ENCODE peak calls at places on chromosomes 11 and 22, in five cellular contexts. G, V, E, N and T are unnamed samples.

GRCh38 chr11:119572481-119573424 is 149.8 kb upstream of the THY1 start:
- DNase-seq in G (no peak), V (no peak), E (no peak), N (no peak), T (no peak)

GRCh38 chr11:85855341-85855656 is at the start of gene CCDC83:
- DNase-seq in G (no peak), V (no peak), E (no peak), N (no peak), T (no peak)

GRCh38 chr11:70141490-70142014 is 61.5 kb upstream of the FADD start:
- DNase-seq in G (peak; percentile 82), V (peak; percentile 58), E (no peak), N (no peak), T (no peak)

GRCh38 chr11:61659413-61660196 is 20.6 kb upstream of the DAGLA start:
- DNase-seq in G (no peak), V (no peak), E (no peak), N (no peak), T (no peak)

GRCh38 chr22:32858957-32859356 is 57.5 kb downstream of the TIMP3 start:
- DNase-seq in G (no peak), V (no peak), E (no peak), N (no peak), T (no peak)

GRCh38 chr11:35943761-35944502 is at the start of gene LDLRAD3:
- DNase-seq in G (peak; percentile 88), V (peak; percentile 50), E (no peak), N (peak; percentile 5), T (peak; percentile 50)

GRCh38 chr22:43487311-43488030 is 75.7 kb downstream of the MPPED1 start:
- DNase-seq in G (no peak), V (no peak), E (no peak), N (no peak), T (no peak)

GRCh38 chr22:22882033-22882717 is 5.4 kb upstream of the IGLL5 start:
- DNase-seq in G (no peak), V (peak; percentile 37), E (no peak), N (no peak), T (no peak)

GRCh38 chr11:117490019-117490679 is 162.5 kb downstream of the CEP164 start:
- DNase-seq in G (no peak), V (no peak), E (peak; percentile 79), N (no peak), T (no peak)

GRCh38 chr11:44005956-44006355 is 41.8 kb upstream of the ACCSL start:
- DNase-seq in G (no peak), V (no peak), E (no peak), N (no peak), T (no peak)

GRCh38 chr11:78823588-78823987 is 248.9 kb upstream of the NARS2 start:
- DNase-seq in G (no peak), V (no peak), E (no peak), N (no peak), T (no peak)

GRCh38 chr11:130449996-130450419 is 1.6 kb downstream of the ADAMTS15 start:
- DNase-seq in G (no peak), V (no peak), E (no peak), N (no peak), T (no peak)

GRCh38 chr22:23215294-23216204 is 35.2 kb downstream of the BCR start:
- DNase-seq in G (no peak), V (peak; percentile 33), E (peak; percentile 73), N (no peak), T (no peak)

GRCh38 chr11:77179048-77179447 is 51.0 kb downstream of the MYO7A start:
- DNase-seq in G (no peak), V (no peak), E (no peak), N (no peak), T (no peak)

GRCh38 chr11:113549611-113550061 is 74.4 kb upstream of the DRD2 start:
- DNase-seq in G (no peak), V (no peak), E (no peak), N (no peak), T (no peak)